ENCODE peak calls at places on chromosome 20, in seven cellular contexts. C is nephron progenitor cell, E is ELR, Y is fibroblast of pulmonary artery, B is testis, R is NCI-H748 treated with DMSO at 0.1 percent for 48 hours, S is HFFc6. V is an unnamed sample.

GRCh38 chr20:35866446-35867202 is 87.7 kb downstream of the SCAND1 start:
- DNase-seq in E (no peak), C (no peak), R (no peak), S (peak; percentile 54), B (no peak), Y (peak; percentile 40), V (no peak)

GRCh38 chr20:14619411-14619810 is 282.0 kb upstream of the FLRT3 start:
- DNase-seq in C (no peak), E (no peak), R (no peak), Y (no peak), B (no peak), S (no peak), V (no peak)

GRCh38 chr20:51752343-51752951 is 15.7 kb downstream of the ATP9A start:
- DNase-seq in C (no peak), E (peak; percentile 94), Y (peak; percentile 74), B (no peak), R (no peak), S (peak; percentile 93), V (peak; percentile 89)

GRCh38 chr20:4256886-4257285 is 241.5 kb upstream of the RNF24 start:
- DNase-seq in C (no peak), S (peak; percentile 4), Y (no peak), B (no peak), R (no peak), E (peak; percentile 10), V (peak; percentile 16)

GRCh38 chr20:23631981-23632710 is 5.6 kb downstream of the CST3 start:
- DNase-seq in C (no peak), Y (no peak), E (no peak), B (no peak), S (no peak), R (no peak), V (no peak)

GRCh38 chr20:63057133-63058117 is 50.7 kb upstream of the BHLHE23 start:
- DNase-seq in E (no peak), S (no peak), Y (peak; percentile 29), R (no peak), C (no peak), B (no peak), V (no peak)

GRCh38 chr20:55266361-55266760 is 739.0 kb downstream of the CBLN4 start:
- DNase-seq in S (no peak), Y (no peak), C (no peak), B (no peak), R (no peak), E (no peak), V (no peak)

GRCh38 chr20:45765307-45765910 is 26.3 kb downstream of the WFDC3 start:
- DNase-seq in S (no peak), Y (no peak), R (no peak), C (no peak), E (no peak), B (no peak), V (no peak)

GRCh38 chr20:31962741-31963140 is 5.2 kb upstream of the XKR7 start:
- DNase-seq in R (no peak), E (no peak), B (no peak), Y (no peak), C (no peak), S (no peak), V (no peak)

GRCh38 chr20:41136695-41137411 is 490 bp upstream of the PLCG1 start:
- DNase-seq in S (peak; percentile 49), B (peak; percentile 94), Y (peak; percentile 78), E (peak; percentile 88), R (peak; percentile 52), C (peak; percentile 89), V (peak; percentile 67)

GRCh38 chr20:36145877-36146707 is 8.4 kb upstream of the EPB41L1 start:
- DNase-seq in R (no peak), B (no peak), S (no peak), Y (no peak), E (no peak), C (no peak), V (no peak)

GRCh38 chr20:23050847-23051627 is 1.6 kb upstream of the THBD start:
- DNase-seq in E (peak; percentile 57), R (peak; percentile 60), Y (peak; percentile 94), S (peak; percentile 35), B (peak; percentile 89), C (peak; percentile 88), V (no peak)

GRCh38 chr20:37142708-37143107 is 36.4 kb upstream of the RPN2 start:
- DNase-seq in E (peak; percentile 36), R (no peak), S (peak; percentile 19), Y (no peak), B (no peak), C (no peak), V (peak; percentile 70)

GRCh38 chr20:40205971-40206370 is 483.1 kb downstream of the MAFB start:
- DNase-seq in Y (no peak), B (no peak), E (no peak), S (no peak), R (no peak), C (no peak), V (no peak)

GRCh38 chr20:4108495-4109306 is 93.3 kb upstream of the RNF24 start:
- DNase-seq in R (peak; percentile 74), B (peak; percentile 76), C (peak; percentile 60), Y (peak; percentile 93), S (peak; percentile 70), E (peak; percentile 87), V (peak; percentile 82)

GRCh38 chr20:517221-517620 is 26.4 kb downstream of the CSNK2A1 start:
- DNase-seq in Y (peak; percentile 13), C (no peak), E (no peak), S (peak; percentile 8), R (no peak), B (no peak), V (no peak)

GRCh38 chr20:24443436-24443835 is 26.0 kb upstream of the SYNDIG1 start:
- DNase-seq in S (no peak), R (no peak), C (no peak), E (no peak), B (no peak), Y (no peak), V (no peak)

GRCh38 chr20:62321521-62321948 is 18.7 kb downstream of the ADRM1 start:
- DNase-seq in E (peak; percentile 58), C (no peak), Y (no peak), B (no peak), R (no peak), S (no peak), V (no peak)

GRCh38 chr20:48294942-48295341 is 509.7 kb upstream of the SULF2 start:
- DNase-seq in B (no peak), S (no peak), E (no peak), Y (no peak), C (no peak), R (no peak), V (no peak)

GRCh38 chr20:56572178-56572577 is 39.1 kb downstream of the FAM209B start:
- DNase-seq in E (peak; percentile 24), C (no peak), B (no peak), S (no peak), Y (peak; percentile 13), R (no peak), V (no peak)

GRCh38 chr20:31968299-31969126 is 562 bp downstream of the XKR7 start:
- DNase-seq in B (peak; percentile 83), R (no peak), E (peak; percentile 75), S (peak; percentile 16), C (peak; percentile 98), Y (peak; percentile 73), V (peak; percentile 53)

GRCh38 chr20:36462440-36463211 is 78.7 kb upstream of the MYL9 start:
- DNase-seq in B (peak; percentile 54), S (peak; percentile 32), Y (peak; percentile 62), C (peak; percentile 49), R (no peak), E (peak; percentile 76), V (peak; percentile 74)

GRCh38 chr20:3011752-3012151 is 31.7 kb upstream of the GNRH2 start:
- DNase-seq in S (no peak), B (peak; percentile 28), E (no peak), C (no peak), Y (no peak), R (no peak), V (no peak)

GRCh38 chr20:62282877-62283503 is 19.8 kb upstream of the ADRM1 start:
- DNase-seq in B (no peak), E (no peak), Y (no peak), R (no peak), C (no peak), S (no peak), V (no peak)

GRCh38 chr20:20795721-20796120 is 83.3 kb upstream of the RALGAPA2 start:
- DNase-seq in S (no peak), C (no peak), B (no peak), R (no peak), Y (no peak), E (no peak), V (no peak)

V was measured in A172.